ENCODE peak calls at places on chromosome 15, in four cellular contexts. D is EH, Z is GM10248, T is ascending aorta. O is an unnamed sample.

GRCh38 chr15:63908986-63909385 is 75.2 kb upstream of the HERC1 start:
- DNase-seq in D (peak), Z (no peak), T (no peak), O (no peak)

GRCh38 chr15:62560943-62561571 is 396.0 kb upstream of the C2CD4B start:
- DNase-seq in D (no peak), Z (no peak), T (no peak), O (no peak)

GRCh38 chr15:41148065-41148464 is 32.0 kb upstream of the INO80 start:
- DNase-seq in D (no peak), Z (no peak), T (no peak), O (no peak)

GRCh38 chr15:60477991-60478632 is 830 bp downstream of the ICE2 start:
- DNase-seq in D (peak), Z (peak), T (no peak), O (no peak)

GRCh38 chr15:71149645-71150557 is 34.6 kb downstream of the THSD4 start:
- DNase-seq in D (no peak), Z (no peak), T (no peak), O (no peak)

GRCh38 chr15:90660195-90660995 is 56.8 kb upstream of the BLM start:
- DNase-seq in D (peak), Z (peak), T (peak), O (no peak)

GRCh38 chr15:78000089-78000926 is 77.2 kb downstream of the TBC1D2B start:
- DNase-seq in D (peak), Z (peak), T (no peak), O (no peak)

GRCh38 chr15:41928637-41929620 is 35.1 kb upstream of the SPTBN5 start:
- DNase-seq in D (no peak), Z (peak), T (no peak), O (no peak)

GRCh38 chr15:85778107-85778776 is 16.5 kb downstream of the KLHL25 start:
- DNase-seq in D (no peak), Z (no peak), T (no peak), O (no peak)

GRCh38 chr15:60541784-60542617 is 63.1 kb upstream of the ICE2 start:
- DNase-seq in D (no peak), Z (no peak), T (no peak), O (no peak)

GRCh38 chr15:59315914-59316428 is 56.7 kb downstream of the MYO1E start:
- DNase-seq in D (peak), Z (no peak), T (no peak), O (no peak)

GRCh38 chr15:92304239-92304975 is 89.3 kb upstream of the ST8SIA2 start:
- DNase-seq in D (no peak), Z (no peak), T (no peak), O (no peak)

GRCh38 chr15:41233367-41233771 is 2.3 kb downstream of the CHP1 start:
- DNase-seq in D (peak), Z (no peak), T (no peak), O (no peak)

GRCh38 chr15:96699871-96700401 is 369.4 kb downstream of the NR2F2 start:
- DNase-seq in D (no peak), Z (no peak), T (no peak), O (no peak)

GRCh38 chr15:58052334-58052733 is 13.2 kb downstream of the ALDH1A2 start:
- DNase-seq in D (no peak), Z (no peak), T (no peak), O (no peak)

GRCh38 chr15:75666823-75667501 is 19.2 kb downstream of the SNX33 start:
- DNase-seq in D (peak), Z (no peak), T (peak), O (no peak)

GRCh38 chr15:38401716-38402115 is 52.2 kb upstream of the FAM98B start:
- DNase-seq in D (peak), Z (no peak), T (no peak), O (no peak)

GRCh38 chr15:42759093-42759492 is 22.2 kb upstream of the CDAN1 start:
- DNase-seq in D (no peak), Z (no peak), T (no peak), O (no peak)

GRCh38 chr15:37019479-37020433 is 80.6 kb downstream of the MEIS2 start:
- DNase-seq in D (no peak), Z (no peak), T (no peak), O (no peak)

GRCh38 chr15:100663066-100663465 is 60.7 kb downstream of the ASB7 start:
- DNase-seq in D (peak), Z (no peak), T (no peak), O (no peak)

GRCh38 chr15:60865507-60865906 is 363.6 kb downstream of the RORA start:
- DNase-seq in D (no peak), Z (no peak), T (no peak), O (no peak)

GRCh38 chr15:77209221-77209620 is 138.3 kb upstream of the TSPAN3 start:
- DNase-seq in D (no peak), Z (no peak), T (no peak), O (no peak)

GRCh38 chr15:40345867-40346578 is 4.8 kb upstream of the PHGR1 start:
- DNase-seq in D (no peak), Z (no peak), T (no peak), O (no peak)

GRCh38 chr15:22890296-22890695 is 51.8 kb downstream of the NIPA2 start:
- DNase-seq in D (no peak), Z (no peak), T (no peak), O (no peak)

GRCh38 chr15:87874896-87875661 is 381.5 kb downstream of the NTRK3 start:
- DNase-seq in D (peak), Z (no peak), T (no peak), O (no peak)

GRCh38 chr15:97023131-97023844 is 692.8 kb downstream of the NR2F2 start:
- DNase-seq in D (no peak), Z (no peak), T (no peak), O (no peak)

GRCh38 chr15:89171136-89172072 is 50.0 kb downstream of the RLBP1 start:
- DNase-seq in D (peak), Z (peak), T (no peak), O (no peak)

GRCh38 chr15:70151441-70151840 is 53.7 kb upstream of the TLE3 start:
- DNase-seq in D (no peak), Z (no peak), T (no peak), O (no peak)

GRCh38 chr15:98682992-98683701 is 34.8 kb downstream of the IGF1R start:
- DNase-seq in D (peak), Z (no peak), T (no peak), O (no peak)

GRCh38 chr15:57485869-57486268 is 105.8 kb upstream of the MYZAP start:
- DNase-seq in D (peak), Z (no peak), T (no peak), O (no peak)

GRCh38 chr15:22918056-22918455 is 62.1 kb downstream of the CYFIP1 start:
- DNase-seq in D (peak), Z (no peak), T (no peak), O (no peak)

O was measured in cerebellar nuclear complex.